ENCODE peak calls at places on chromosomes 2 and 18, in five cellular contexts. M is neural progenitor cell, D is PC-3, W is Caco-2, G is thyroid gland. I is an unnamed sample. For H3K4me1 and H3K36me3, the result is how much of the 10 kb centered on the place peaks cover.

GRCh38 chr2:237096911-237097310 is 11.2 kb downstream of the COPS8 start:
- DNase-seq in M (no peak), D (no peak), W (no peak), G (no peak), I (no peak)

GRCh38 chr18:986071-986470 is 81.4 kb downstream of the ADCYAP1 start:
- DNase-seq in M (peak), D (no peak), W (no peak), G (no peak), I (no peak)

GRCh38 chr2:159811232-159811631 is 13.2 kb upstream of the CD302 start:
- DNase-seq in M (no peak), D (no peak), W (no peak), G (no peak), I (no peak)

GRCh38 chr2:231197741-231198290 is 615 bp upstream of the ARMC9 start:
- DNase-seq in M (no peak), D (no peak), W (no peak), G (no peak), I (no peak)

GRCh38 chr2:239805414-239805813 is 219.7 kb downstream of the NDUFA10 start:
- DNase-seq in M (no peak), D (no peak), W (no peak), G (no peak), I (no peak)

GRCh38 chr2:33292063-33292462 is 184.4 kb upstream of the RASGRP3 start:
- DNase-seq in M (no peak), D (no peak), W (no peak), G (no peak), I (no peak)

GRCh38 chr2:219918929-219919328 is 291.5 kb downstream of the SLC4A3 start:
- DNase-seq in M (no peak), D (no peak), W (no peak), G (no peak), I (no peak)

GRCh38 chr2:18708203-18708602 is 118.8 kb upstream of the NT5C1B start:
- DNase-seq in M (no peak), D (no peak), W (no peak), G (no peak), I (no peak)

GRCh38 chr18:49993299-49993698 is 180.0 kb upstream of the ACAA2 start:
- DNase-seq in M (no peak), D (no peak), W (no peak), G (no peak), I (no peak)

GRCh38 chr18:35756506-35757117 is 175.1 kb downstream of the GALNT1 start:
- DNase-seq in M (peak), D (peak), W (peak), G (peak), I (peak)

GRCh38 chr2:159713691-159714585 is 1.6 kb downstream of the MARCHF7 start:
- DNase-seq in M (no peak), D (peak), W (no peak), G (no peak), I (no peak)

GRCh38 chr2:145729481-145729880 is 1209.6 kb upstream of the ZEB2 start:
- DNase-seq in M (no peak), D (no peak), W (no peak), G (no peak), I (no peak)

GRCh38 chr2:9914384-9915065 is 37.0 kb upstream of the GRHL1 start:
- DNase-seq in M (no peak), D (peak), W (no peak), G (no peak), I (no peak)

GRCh38 chr2:224650815-224651439 is 65.2 kb downstream of the CCDC195 start:
- DNase-seq in M (peak), D (peak), W (peak), G (no peak), I (peak)

GRCh38 chr2:126979604-126980003 is 80.9 kb downstream of the TEX51 start:
- DNase-seq in M (no peak), D (no peak), W (no peak), G (no peak), I (no peak)

GRCh38 chr2:189149981-189150380 is 29.6 kb downstream of the COL5A2 start:
- DNase-seq in M (no peak), D (peak), W (no peak), G (no peak), I (no peak)

GRCh38 chr18:21740724-21741510 is at the start of gene MIB1:
- DNase-seq in M (peak), D (no peak), W (no peak), G (peak), I (peak)

GRCh38 chr2:239467956-239468490 is 67.2 kb upstream of the HDAC4 start:
- DNase-seq in M (no peak), D (no peak), W (no peak), G (no peak), I (no peak)

GRCh38 chr2:214593723-214594122 is 182.9 kb downstream of the VWC2L start:
- DNase-seq in M (peak), D (peak), W (peak), G (no peak), I (peak)

GRCh38 chr2:229083606-229084349 is 187.3 kb downstream of the PID1 start:
- DNase-seq in M (no peak), D (no peak), W (no peak), G (peak), I (no peak)

GRCh38 chr2:12547771-12548170 is 169.0 kb upstream of the TRIB2 start:
- DNase-seq in M (peak), D (no peak), W (no peak), G (no peak), I (no peak)

GRCh38 chr18:76056467-76057194 is 438.4 kb downstream of the ZNF516 start:
- DNase-seq in M (no peak), D (no peak), W (no peak), G (peak), I (no peak)

GRCh38 chr2:45890819-45891218 is 239.3 kb downstream of the PRKCE start:
- DNase-seq in M (no peak), D (no peak), W (no peak), G (no peak), I (no peak)

GRCh38 chr2:202831241-202831997 is 40.1 kb downstream of the ICA1L start:
- DNase-seq in M (peak), D (peak), W (peak), G (peak), I (peak)

GRCh38 chr2:201881731-201882130 is 75.4 kb downstream of the CDK15 start:
- DNase-seq in M (no peak), D (no peak), W (no peak), G (no peak), I (no peak)

GRCh38 chr18:45954070-45954712 is 12.9 kb downstream of the EPG5 start:
- DNase-seq in M (no peak), D (peak), W (no peak), G (no peak), I (no peak)

DNA sequence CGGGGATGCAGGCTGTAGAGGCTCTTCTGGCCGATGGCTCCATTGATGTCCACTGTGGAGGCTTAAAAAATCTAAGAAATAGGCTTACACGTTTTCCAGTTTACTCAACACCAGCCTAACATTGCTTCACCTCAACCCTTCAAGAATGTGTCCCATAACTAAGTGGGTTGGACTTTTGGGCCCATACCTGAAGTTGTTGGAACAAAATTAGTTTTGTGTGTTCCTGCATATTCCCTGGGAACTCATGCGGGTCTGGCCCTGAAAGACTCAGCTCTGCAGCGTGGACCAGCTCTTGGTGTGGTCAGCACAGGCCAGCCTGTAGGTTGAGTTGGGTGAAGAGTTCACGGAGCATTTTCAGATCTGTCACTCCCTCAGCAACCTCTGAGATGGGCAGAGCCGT is 38.5 kb downstream of the SH3BP4 start:
- DNase-seq in M (no peak), D (no peak), W (no peak), G (no peak), I (no peak)
- H3K4me1 ChIP-seq in M (under half), D (under half), W (under half), G (under half), I (under half)

DNA sequence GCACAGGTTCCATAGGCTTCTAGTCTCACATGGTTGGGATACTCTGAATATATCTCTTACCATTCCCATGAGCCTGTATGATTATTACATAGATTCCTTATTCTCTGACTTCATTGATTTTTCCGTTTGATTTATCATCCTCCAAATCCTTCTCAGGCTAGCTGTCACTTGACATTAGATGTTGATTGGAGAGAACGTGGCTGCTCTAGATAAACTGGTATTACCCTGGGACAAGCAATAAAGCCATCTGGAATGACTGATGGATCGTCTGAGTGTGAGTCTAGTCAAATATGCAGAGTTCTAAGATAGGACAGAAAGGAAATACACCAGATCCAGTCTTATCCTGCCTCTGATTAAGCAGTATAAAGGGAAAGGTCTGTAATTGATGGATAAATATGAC is 325.6 kb upstream of the EPHA4 start:
- DNase-seq in M (no peak), D (no peak), W (no peak), G (no peak), I (no peak)
- H3K36me3 ChIP-seq in M (under half), D (under half), W (under half), G (under half), I (under half)

GRCh38 chr18:44713435-44713834 is 32.7 kb downstream of the SETBP1 start:
- DNase-seq in M (no peak), D (no peak), W (no peak), G (no peak), I (no peak)
- H3K4me1 ChIP-seq in M (under half), D (under half), W (under half), G (under half), I (under half)

GRCh38 chr2:27640722-27641245 is 11.9 kb downstream of the GPN1 start:
- DNase-seq in M (no peak), D (no peak), W (no peak), G (no peak), I (no peak)

GRCh38 chr2:27647289-27647688 is 16.1 kb downstream of the SUPT7L start:
- DNase-seq in M (no peak), D (no peak), W (no peak), G (no peak), I (no peak)

GRCh38 chr2:27647737-27648136 is 15.7 kb downstream of the SUPT7L start:
- DNase-seq in M (no peak), D (no peak), W (no peak), G (no peak), I (no peak)

GRCh38 chr2:27651056-27651455 is 12.4 kb downstream of the SUPT7L start:
- DNase-seq in M (no peak), D (no peak), W (no peak), G (no peak), I (no peak)

GRCh38 chr2:27645197-27645596 is 16.3 kb downstream of the GPN1 start:
- DNase-seq in M (no peak), D (no peak), W (no peak), G (no peak), I (no peak)
- H3K36me3 ChIP-seq in M (under half), D (half or more), W (under half), G (under half), I (under half)